ENCODE peak calls at places on chromosomes 16 and 17, in four cellular contexts. W is M059J, M is MV-4-11, N is NCI-H460. B is an unnamed sample.

GRCh38 chr17:57257911-57258885 is 1.9 kb downstream of the MSI2 start:
- DNase-seq in W (no peak), M (no peak), N (no peak), B (no peak)

GRCh38 chr17:35808240-35808961 is 883 bp upstream of the TAF15 start:
- DNase-seq in W (no peak), M (no peak), N (no peak), B (no peak)

GRCh38 chr16:81137012-81137335 is 40.8 kb upstream of the GCSH start:
- DNase-seq in W (peak; percentile 77), M (no peak), N (peak; percentile 11), B (no peak)

GRCh38 chr17:4759776-4760236 is 11.9 kb upstream of the TM4SF5 start:
- DNase-seq in W (no peak), M (peak; percentile 94), N (peak; percentile 18), B (peak; percentile 69)

GRCh38 chr17:3555189-3555796 is 2.3 kb downstream of the TRPV3 start:
- DNase-seq in W (no peak), M (no peak), N (no peak), B (no peak)

GRCh38 chr17:50905460-50905803 is 39.3 kb upstream of the TOB1 start:
- DNase-seq in W (no peak), M (no peak), N (no peak), B (peak; percentile 89)

GRCh38 chr17:38875477-38876080 is 5.7 kb downstream of the LASP1 start:
- DNase-seq in W (peak; percentile 80), M (no peak), N (no peak), B (no peak)

GRCh38 chr17:81438024-81438664 is 42.9 kb downstream of the BAHCC1 start:
- DNase-seq in W (no peak), M (no peak), N (no peak), B (no peak)

GRCh38 chr17:48492401-48493298 is 38.2 kb downstream of the HOXB1 start:
- DNase-seq in W (peak; percentile 71), M (no peak), N (peak; percentile 38), B (peak; percentile 65)

GRCh38 chr16:63702981-63703590 is 1418.8 kb downstream of the CDH11 start:
- DNase-seq in W (no peak), M (no peak), N (no peak), B (no peak)

GRCh38 chr17:48055531-48056245 is 7.5 kb downstream of the NFE2L1 start:
- DNase-seq in W (peak; percentile 16), M (peak; percentile 36), N (peak; percentile 97), B (no peak)

GRCh38 chr17:83179811-83180210 is 100.4 kb downstream of the METRNL start:
- DNase-seq in W (no peak), M (no peak), N (no peak), B (peak; percentile 23)

GRCh38 chr16:82070656-82071369 is 35.8 kb downstream of the HSD17B2 start:
- DNase-seq in W (peak; percentile 94), M (no peak), N (peak; percentile 8), B (no peak)

GRCh38 chr16:75228143-75228976 is 9.6 kb downstream of the CTRB1 start:
- DNase-seq in W (no peak), M (no peak), N (no peak), B (no peak)

GRCh38 chr16:67525176-67525860 is 3.3 kb upstream of the RIPOR1 start:
- DNase-seq in W (peak; percentile 59), M (peak; percentile 75), N (no peak), B (no peak)

GRCh38 chr16:82062645-82063058 is 27.6 kb downstream of the HSD17B2 start:
- DNase-seq in W (peak; percentile 95), M (no peak), N (no peak), B (no peak)

GRCh38 chr17:78020717-78021108 is 62.2 kb downstream of the TNRC6C start:
- DNase-seq in W (no peak), M (no peak), N (no peak), B (no peak)

GRCh38 chr16:85309656-85310587 is 197.7 kb upstream of the CIBAR2 start:
- DNase-seq in W (no peak), M (peak; percentile 95), N (no peak), B (no peak)

GRCh38 chr17:49515196-49515770 is 20.2 kb downstream of the NGFR start:
- DNase-seq in W (peak; percentile 94), M (peak; percentile 99), N (peak; percentile 14), B (peak; percentile 97)

GRCh38 chr16:3780570-3780969 is 63.2 kb upstream of the TRAP1 start:
- DNase-seq in W (peak; percentile 8), M (peak; percentile 49), N (peak; percentile 21), B (no peak)

GRCh38 chr16:85564277-85565051 is 48.7 kb upstream of the GSE1 start:
- DNase-seq in W (no peak), M (peak; percentile 36), N (no peak), B (peak; percentile 71)

GRCh38 chr16:75402174-75402820 is 31.0 kb downstream of the CFDP1 start:
- DNase-seq in W (peak; percentile 75), M (no peak), N (no peak), B (no peak)

GRCh38 chr16:4385789-4386451 is 14.3 kb downstream of the VASN start:
- DNase-seq in W (no peak), M (no peak), N (no peak), B (no peak)

GRCh38 chr17:48522031-48522593 is 8.7 kb downstream of the HOXB1 start:
- DNase-seq in W (peak; percentile 57), M (no peak), N (no peak), B (no peak)

GRCh38 chr17:19874256-19874655 is 6.5 kb upstream of the ULK2 start:
- DNase-seq in W (no peak), M (no peak), N (no peak), B (no peak)

GRCh38 chr17:28416703-28417311 is 10.8 kb upstream of the SLC46A1 start:
- DNase-seq in W (peak; percentile 57), M (peak; percentile 62), N (peak; percentile 61), B (peak; percentile 66)

GRCh38 chr17:15321556-15322250 is 19.7 kb downstream of the TEKT3 start:
- DNase-seq in W (peak; percentile 35), M (no peak), N (no peak), B (no peak)

GRCh38 chr17:45131616-45132301 is 556 bp downstream of the PLCD3 start:
- DNase-seq in W (peak; percentile 50), M (no peak), N (no peak), B (peak; percentile 71)

GRCh38 chr16:56589141-56590039 is at the start of gene MT3:
- DNase-seq in W (peak; percentile 49), M (no peak), N (no peak), B (no peak)

GRCh38 chr16:89599451-89599858 is 14.0 kb upstream of the DPEP1 start:
- DNase-seq in W (peak; percentile 61), M (no peak), N (peak; percentile 38), B (no peak)

GRCh38 chr16:88445583-88445960 is 7.5 kb upstream of the ZFPM1 start:
- DNase-seq in W (no peak), M (no peak), N (no peak), B (no peak)

GRCh38 chr16:66930189-66930588 is 4.0 kb downstream of the CIAO2B start:
- DNase-seq in W (peak; percentile 97), M (peak; percentile 35), N (no peak), B (peak; percentile 83)